ENCODE peak calls at places on chromosomes 6 and 20, in eight cellular contexts. D is amniotic epithelial cell; I is stimulated activated CD8-positive, alpha-beta memory T cell treated with anti-CD3 and anti-CD28 coated beads, Interleukin-2, amount 100 ng/mL, for 48 hours; J is NCI-H1105; C is GM04504; S is NT2/D1; M is T-helper 2 cell; A is fibroblast of the conjunctiva. B is an unnamed sample.

GRCh38 chr6:43804550-43805223 is 34.7 kb downstream of the VEGFA start:
- DNase-seq in D (no peak), I (no peak), J (no peak), C (no peak), S (no peak), M (no peak), A (no peak), B (no peak)

GRCh38 chr6:154157082-154157481 is 118.0 kb downstream of the OPRM1 start:
- DNase-seq in D (no peak), I (no peak), J (no peak), C (no peak), S (no peak), M (peak), A (no peak), B (no peak)

GRCh38 chr6:82095091-82095490 is 152.5 kb downstream of the IBTK start:
- DNase-seq in D (no peak), I (no peak), J (no peak), C (no peak), S (no peak), M (no peak), A (no peak), B (no peak)

GRCh38 chr6:54112171-54112650 is 968 bp downstream of the MLIP start:
- DNase-seq in D (peak), I (no peak), J (no peak), C (peak), S (no peak), M (no peak), A (no peak), B (no peak)

GRCh38 chr6:163728442-163729126 is 314.1 kb downstream of the QKI start:
- DNase-seq in D (no peak), I (no peak), J (no peak), C (no peak), S (no peak), M (no peak), A (no peak), B (no peak)

GRCh38 chr6:34150766-34151165 is 4.9 kb upstream of the GRM4 start:
- DNase-seq in D (no peak), I (no peak), J (no peak), C (no peak), S (no peak), M (no peak), A (no peak), B (no peak)

GRCh38 chr20:1718604-1719384 is 61.2 kb upstream of the SIRPG start:
- DNase-seq in D (no peak), I (no peak), J (no peak), C (peak), S (no peak), M (no peak), A (peak), B (no peak)

GRCh38 chr6:16324622-16325225 is 86.3 kb downstream of the GMPR start:
- DNase-seq in D (no peak), I (no peak), J (no peak), C (no peak), S (peak), M (no peak), A (no peak), B (no peak)

GRCh38 chr6:69072796-69073195 is 437.7 kb downstream of the ADGRB3 start:
- DNase-seq in D (no peak), I (no peak), J (no peak), C (no peak), S (no peak), M (no peak), A (no peak), B (no peak)

GRCh38 chr6:136582702-136583471 is 32.7 kb upstream of the MAP7 start:
- DNase-seq in D (peak), I (no peak), J (peak), C (peak), S (no peak), M (no peak), A (peak), B (no peak)

GRCh38 chr6:157333537-157333936 is 10.2 kb upstream of the TMEM242 start:
- DNase-seq in D (no peak), I (no peak), J (no peak), C (no peak), S (no peak), M (no peak), A (no peak), B (no peak)

GRCh38 chr6:524803-525202 is 132.1 kb downstream of the HUS1B start:
- DNase-seq in D (no peak), I (no peak), J (no peak), C (no peak), S (no peak), M (no peak), A (no peak), B (no peak)

GRCh38 chr6:7262037-7262461 is 51.0 kb downstream of the SSR1 start:
- DNase-seq in D (no peak), I (no peak), J (peak), C (no peak), S (no peak), M (no peak), A (no peak), B (no peak)

B was measured in stimulated activated effector memory CD8-positive, alpha-beta T cell treated with anti-CD3 and anti-CD28 coated beads, Interleukin-12 subunit alpha, Interleukin-12 subunit beta, amount 100 ng/mL, for 72 hours.